ENCODE peak calls at places on chromosomes 16 and 17, in four cellular contexts. F, R, T and A are unnamed samples.
A peak's percentile ranks its signal among the peaks of the same experiment; 100 is the strongest.

GRCh38 chr17:12041316-12041715 is 20.6 kb downstream of the MAP2K4 start:
- DNase-seq in F (no peak), R (no peak), T (no peak), A (peak; percentile 74)

GRCh38 chr17:31391496-31391949 is at the start of gene RAB11FIP4:
- DNase-seq in F (no peak), R (peak; percentile 63), T (no peak), A (no peak)

GRCh38 chr16:64629622-64630021 is 492.2 kb downstream of the CDH11 start:
- DNase-seq in F (no peak), R (no peak), T (no peak), A (no peak)

GRCh38 chr17:57009737-57010445 is 32.0 kb downstream of the SCPEP1 start:
- DNase-seq in F (peak; percentile 6), R (peak; percentile 85), T (peak; percentile 12), A (peak; percentile 62)

GRCh38 chr17:43545383-43545632 is 832 bp downstream of the ETV4 start:
- DNase-seq in F (no peak), R (peak; percentile 45), T (no peak), A (no peak)

GRCh38 chr16:53773150-53773846 is 69.3 kb downstream of the FTO start:
- DNase-seq in F (no peak), R (peak; percentile 89), T (no peak), A (peak; percentile 100)

GRCh38 chr17:60720763-60721531 is 43.3 kb downstream of the BCAS3 start:
- DNase-seq in F (no peak), R (peak; percentile 79), T (no peak), A (peak; percentile 69)

GRCh38 chr17:64448665-64449512 is at the start of gene MILR1:
- DNase-seq in F (no peak), R (no peak), T (no peak), A (peak; percentile 83)

GRCh38 chr17:77028900-77029299 is 111.9 kb upstream of the SEC14L1 start:
- DNase-seq in F (no peak), R (no peak), T (no peak), A (no peak)

GRCh38 chr17:78991017-78991783 is 11.5 kb upstream of the LGALS3BP start:
- DNase-seq in F (no peak), R (no peak), T (no peak), A (no peak)

GRCh38 chr17:34025179-34025551 is 229.9 kb upstream of the CCL2 start:
- DNase-seq in F (no peak), R (no peak), T (no peak), A (no peak)

GRCh38 chr17:78997881-78998280 is 11.7 kb downstream of the CANT1 start:
- DNase-seq in F (no peak), R (no peak), T (no peak), A (no peak)

GRCh38 chr16:70527315-70527996 is 3.8 kb downstream of the SF3B3 start:
- DNase-seq in F (no peak), R (no peak), T (no peak), A (no peak)

GRCh38 chr17:44547625-44548297 is 9.5 kb upstream of the FZD2 start:
- DNase-seq in F (no peak), R (no peak), T (no peak), A (no peak)

GRCh38 chr17:35795007-35795870 is at the start of gene MMP28:
- DNase-seq in F (no peak), R (peak; percentile 78), T (no peak), A (no peak)

GRCh38 chr16:87635541-87636049 is 33.3 kb downstream of the JPH3 start:
- DNase-seq in F (peak; percentile 40), R (peak; percentile 74), T (peak; percentile 39), A (peak; percentile 21)

GRCh38 chr17:17794382-17794781 is 42.4 kb downstream of the SREBF1 start:
- DNase-seq in F (no peak), R (no peak), T (no peak), A (no peak)

GRCh38 chr17:38672788-38673713 is 1.7 kb downstream of the EPOP start:
- DNase-seq in F (no peak), R (no peak), T (no peak), A (no peak)

GRCh38 chr17:45729284-45729907 is 54.7 kb upstream of the CRHR1 start:
- DNase-seq in F (no peak), R (peak; percentile 17), T (no peak), A (no peak)

GRCh38 chr16:26281681-26282080 is 589.9 kb downstream of the HS3ST4 start:
- DNase-seq in F (no peak), R (no peak), T (no peak), A (no peak)

GRCh38 chr17:80408872-80409271 is 6.1 kb upstream of the ENDOV start:
- DNase-seq in F (no peak), R (no peak), T (no peak), A (peak; percentile 22)

GRCh38 chr17:12510535-12510934 is 155.2 kb upstream of the MYOCD start:
- DNase-seq in F (no peak), R (no peak), T (no peak), A (no peak)

GRCh38 chr16:84596161-84596560 is 21.7 kb downstream of the COTL1 start:
- DNase-seq in F (no peak), R (no peak), T (no peak), A (no peak)

GRCh38 chr16:70746708-70747424 is 54.1 kb downstream of the VAC14 start:
- DNase-seq in F (no peak), R (peak; percentile 53), T (no peak), A (peak; percentile 96)

GRCh38 chr16:88665148-88665547 is 2.3 kb upstream of the MVD start:
- DNase-seq in F (no peak), R (no peak), T (no peak), A (peak; percentile 68)

GRCh38 chr16:84026601-84027000 is 16.0 kb downstream of the SLC38A8 start:
- DNase-seq in F (no peak), R (no peak), T (no peak), A (no peak)

GRCh38 chr17:489758-490329 is 137.2 kb upstream of the RPH3AL start:
- DNase-seq in F (no peak), R (no peak), T (peak; percentile 43), A (no peak)

GRCh38 chr17:81440511-81441244 is 45.4 kb downstream of the BAHCC1 start:
- DNase-seq in F (no peak), R (peak; percentile 34), T (no peak), A (no peak)

GRCh38 chr16:66562986-66563385 is 3.3 kb upstream of the CMTM1 start:
- DNase-seq in F (no peak), R (no peak), T (no peak), A (no peak)

GRCh38 chr16:75552951-75553350 is 3.1 kb downstream of the TMEM231 start:
- DNase-seq in F (no peak), R (no peak), T (no peak), A (no peak)

GRCh38 chr17:38706625-38707298 is 1.7 kb downstream of the MLLT6 start:
- DNase-seq in F (no peak), R (no peak), T (no peak), A (peak; percentile 23)

GRCh38 chr17:35801583-35802224 is 6.3 kb upstream of the MMP28 start:
- DNase-seq in F (no peak), R (no peak), T (no peak), A (no peak)

GRCh38 chr17:29116652-29117439 is 63.4 kb downstream of the MYO18A start:
- DNase-seq in F (peak; percentile 54), R (peak; percentile 81), T (peak; percentile 55), A (peak; percentile 28)

GRCh38 chr17:71948703-71949422 is 172.0 kb upstream of the SOX9 start:
- DNase-seq in F (no peak), R (no peak), T (no peak), A (no peak)